ENCODE peak calls at places on chromosomes 4 and X, in seven cellular contexts. One of them, this sample, is unnamed. For H3K27me3, the result is how much of the 10 kb centered on the place peaks cover.

GRCh38 chr4:139876328-139876941 is 210.8 kb downstream of the MGST2 start:
- DNase-seq in fibroblast of lung: no peak
- DNase-seq in BJ: no peak
- DNase-seq in esophagus squamous epithelium: no peak
- DNase-seq in H7: no peak
- DNase-seq in WERI-Rb-1: no peak
- DNase-seq in adipocyte: no peak
- DNase-seq in this sample: no peak

GRCh38 chrX:125248931-125249330 is 70.7 kb upstream of the TEX13C start:
- DNase-seq in fibroblast of lung: no peak
- DNase-seq in BJ: no peak
- DNase-seq in esophagus squamous epithelium: no peak
- DNase-seq in H7: no peak
- DNase-seq in WERI-Rb-1: no peak
- DNase-seq in adipocyte: no peak
- DNase-seq in this sample: no peak

GRCh38 chr4:84063618-84064017 is 435.5 kb downstream of the NKX6-1 start:
- DNase-seq in fibroblast of lung: no peak
- DNase-seq in BJ: no peak
- DNase-seq in esophagus squamous epithelium: no peak
- DNase-seq in H7: no peak
- DNase-seq in WERI-Rb-1: peak
- DNase-seq in adipocyte: no peak
- DNase-seq in this sample: no peak

GRCh38 chrX:17078031-17078730 is 131.7 kb downstream of the REPS2 start:
- DNase-seq in fibroblast of lung: peak
- DNase-seq in BJ: peak
- DNase-seq in esophagus squamous epithelium: no peak
- DNase-seq in H7: no peak
- DNase-seq in WERI-Rb-1: no peak
- DNase-seq in adipocyte: peak
- DNase-seq in this sample: peak

GRCh38 chr4:6324999-6325790 is 55.5 kb downstream of the WFS1 start:
- DNase-seq in fibroblast of lung: peak
- DNase-seq in BJ: no peak
- DNase-seq in esophagus squamous epithelium: peak
- DNase-seq in H7: no peak
- DNase-seq in WERI-Rb-1: no peak
- DNase-seq in adipocyte: peak
- DNase-seq in this sample: peak

GRCh38 chrX:111506826-111507225 is 4.6 kb upstream of the SERTM2 start:
- DNase-seq in fibroblast of lung: peak
- DNase-seq in BJ: no peak
- DNase-seq in esophagus squamous epithelium: no peak
- DNase-seq in H7: no peak
- DNase-seq in WERI-Rb-1: no peak
- DNase-seq in adipocyte: no peak
- DNase-seq in this sample: no peak

GRCh38 chr4:107115185-107115847 is 79.2 kb upstream of the DKK2 start:
- DNase-seq in fibroblast of lung: peak
- DNase-seq in BJ: no peak
- DNase-seq in esophagus squamous epithelium: no peak
- DNase-seq in H7: no peak
- DNase-seq in WERI-Rb-1: no peak
- DNase-seq in adipocyte: peak
- DNase-seq in this sample: no peak

GRCh38 chrX:117977521-117977920 is 139.1 kb downstream of the KLHL13 start:
- DNase-seq in fibroblast of lung: no peak
- DNase-seq in BJ: no peak
- DNase-seq in esophagus squamous epithelium: no peak
- DNase-seq in H7: no peak
- DNase-seq in WERI-Rb-1: no peak
- DNase-seq in adipocyte: peak
- DNase-seq in this sample: no peak

GRCh38 chrX:39577976-39578962 is 519.5 kb downstream of the BCOR start:
- DNase-seq in fibroblast of lung: peak
- DNase-seq in BJ: no peak
- DNase-seq in esophagus squamous epithelium: no peak
- DNase-seq in H7: no peak
- DNase-seq in WERI-Rb-1: no peak
- DNase-seq in adipocyte: peak
- DNase-seq in this sample: peak

GRCh38 chr4:154491731-154492249 is at the start of gene DCHS2:
- DNase-seq in fibroblast of lung: no peak
- DNase-seq in BJ: no peak
- DNase-seq in esophagus squamous epithelium: no peak
- DNase-seq in H7: peak
- DNase-seq in WERI-Rb-1: peak
- DNase-seq in adipocyte: peak
- DNase-seq in this sample: peak

GRCh38 chr4:46844325-46844917 is 64.6 kb downstream of the COX7B2 start:
- DNase-seq in fibroblast of lung: peak
- DNase-seq in BJ: no peak
- DNase-seq in esophagus squamous epithelium: no peak
- DNase-seq in H7: peak
- DNase-seq in WERI-Rb-1: peak
- DNase-seq in adipocyte: peak
- DNase-seq in this sample: peak

GRCh38 chr4:10117424-10118354 is 1.1 kb upstream of the WDR1 start:
- DNase-seq in fibroblast of lung: peak
- DNase-seq in BJ: no peak
- DNase-seq in esophagus squamous epithelium: no peak
- DNase-seq in H7: peak
- DNase-seq in WERI-Rb-1: no peak
- DNase-seq in adipocyte: no peak
- DNase-seq in this sample: no peak

GRCh38 chrX:47218920-47219815 is 687 bp downstream of the CDK16 start:
- DNase-seq in fibroblast of lung: no peak
- DNase-seq in BJ: no peak
- DNase-seq in esophagus squamous epithelium: no peak
- DNase-seq in H7: peak
- DNase-seq in WERI-Rb-1: peak
- DNase-seq in adipocyte: peak
- DNase-seq in this sample: peak

GRCh38 chrX:71215335-71215912 is 7.6 kb upstream of the GJB1 start:
- DNase-seq in fibroblast of lung: no peak
- DNase-seq in BJ: no peak
- DNase-seq in esophagus squamous epithelium: no peak
- DNase-seq in H7: no peak
- DNase-seq in WERI-Rb-1: no peak
- DNase-seq in adipocyte: no peak
- DNase-seq in this sample: no peak

GRCh38 chrX:101071585-101071984 is 7.1 kb upstream of the TMEM35A start:
- DNase-seq in fibroblast of lung: no peak
- DNase-seq in BJ: no peak
- DNase-seq in esophagus squamous epithelium: no peak
- DNase-seq in H7: no peak
- DNase-seq in WERI-Rb-1: no peak
- DNase-seq in adipocyte: no peak
- DNase-seq in this sample: no peak

GRCh38 chr4:24266951-24267577 is 317.3 kb downstream of the DHX15 start:
- DNase-seq in fibroblast of lung: peak
- DNase-seq in BJ: peak
- DNase-seq in esophagus squamous epithelium: no peak
- DNase-seq in H7: no peak
- DNase-seq in WERI-Rb-1: no peak
- DNase-seq in adipocyte: no peak
- DNase-seq in this sample: no peak

GRCh38 chr4:150515135-150515534 is 66.8 kb upstream of the MAB21L2 start:
- DNase-seq in fibroblast of lung: no peak
- DNase-seq in BJ: no peak
- DNase-seq in esophagus squamous epithelium: no peak
- DNase-seq in H7: no peak
- DNase-seq in WERI-Rb-1: no peak
- DNase-seq in adipocyte: peak
- DNase-seq in this sample: no peak

GRCh38 chr4:99366491-99366890 is 13.9 kb upstream of the ADH1C start:
- DNase-seq in fibroblast of lung: no peak
- DNase-seq in BJ: no peak
- DNase-seq in esophagus squamous epithelium: no peak
- DNase-seq in H7: no peak
- DNase-seq in WERI-Rb-1: no peak
- DNase-seq in adipocyte: no peak
- DNase-seq in this sample: no peak

GRCh38 chr4:57410331-57411052 is 300.3 kb upstream of the IGFBP7 start:
- DNase-seq in fibroblast of lung: peak
- DNase-seq in BJ: no peak
- DNase-seq in esophagus squamous epithelium: no peak
- DNase-seq in H7: no peak
- DNase-seq in WERI-Rb-1: no peak
- DNase-seq in adipocyte: peak
- DNase-seq in this sample: no peak

GRCh38 chr4:1520145-1520661 is 114.0 kb upstream of the NKX1-1 start:
- DNase-seq in fibroblast of lung: no peak
- DNase-seq in BJ: no peak
- DNase-seq in esophagus squamous epithelium: no peak
- DNase-seq in H7: peak
- DNase-seq in WERI-Rb-1: no peak
- DNase-seq in adipocyte: no peak
- DNase-seq in this sample: peak
- H3K27me3 ChIP-seq in fibroblast of lung: under half
- H3K27me3 ChIP-seq in BJ: under half
- H3K27me3 ChIP-seq in esophagus squamous epithelium: half or more
- H3K27me3 ChIP-seq in H7: under half
- H3K27me3 ChIP-seq in WERI-Rb-1: under half
- H3K27me3 ChIP-seq in adipocyte: half or more
- H3K27me3 ChIP-seq in this sample: under half

DNA sequence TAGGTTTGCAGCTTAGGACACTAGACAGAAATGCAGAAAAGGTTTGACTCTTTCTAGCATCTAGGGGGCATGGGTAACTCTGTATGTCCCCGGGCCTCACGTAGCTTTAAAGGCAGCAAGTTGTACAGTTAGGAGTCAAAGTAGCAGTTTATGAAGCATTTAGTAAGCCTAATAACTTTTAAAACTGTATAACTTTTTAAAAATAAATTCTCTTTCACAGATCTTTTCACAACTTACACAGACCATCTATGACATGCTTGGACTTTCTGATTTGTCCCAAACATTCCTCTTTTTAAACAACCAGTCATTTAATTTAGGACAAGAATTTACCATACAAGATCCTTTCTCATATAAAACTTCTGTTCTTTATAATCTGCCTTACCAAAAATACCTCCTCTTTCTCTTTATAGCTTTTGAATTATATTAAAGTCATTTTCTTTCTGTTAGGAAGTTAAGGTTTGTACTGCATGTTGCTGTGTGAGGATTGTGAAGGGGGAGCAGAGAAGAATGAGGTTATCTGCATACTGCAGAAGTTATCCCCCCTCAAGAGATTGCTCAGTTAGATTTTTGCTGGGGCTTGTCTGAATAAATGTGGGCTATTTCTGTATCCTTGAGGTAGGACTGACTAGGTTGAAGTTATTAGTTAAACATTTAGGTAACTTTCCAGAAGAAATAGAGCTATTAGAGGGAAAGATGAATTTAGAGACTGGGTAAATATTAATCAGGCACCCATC is 94.3 kb downstream of the CPE start:
- DNase-seq in fibroblast of lung: no peak
- DNase-seq in BJ: no peak
- DNase-seq in esophagus squamous epithelium: no peak
- DNase-seq in H7: no peak
- DNase-seq in WERI-Rb-1: no peak
- DNase-seq in adipocyte: no peak
- DNase-seq in this sample: no peak
- H3K4me3 ChIP-seq in fibroblast of lung: no peak
- H3K4me3 ChIP-seq in BJ: no peak
- H3K4me3 ChIP-seq in esophagus squamous epithelium: no peak
- H3K4me3 ChIP-seq in H7: no peak
- H3K4me3 ChIP-seq in WERI-Rb-1: no peak
- H3K4me3 ChIP-seq in adipocyte: peak
- H3K4me3 ChIP-seq in this sample: no peak

GRCh38 chr4:80183196-80184052 is 13.9 kb upstream of the PRDM8 start:
- DNase-seq in fibroblast of lung: peak
- DNase-seq in BJ: no peak
- DNase-seq in esophagus squamous epithelium: no peak
- DNase-seq in H7: no peak
- DNase-seq in WERI-Rb-1: peak
- DNase-seq in adipocyte: no peak
- DNase-seq in this sample: peak

GRCh38 chr4:80179637-80180161 is 17.6 kb upstream of the PRDM8 start:
- DNase-seq in fibroblast of lung: no peak
- DNase-seq in BJ: no peak
- DNase-seq in esophagus squamous epithelium: no peak
- DNase-seq in H7: no peak
- DNase-seq in WERI-Rb-1: no peak
- DNase-seq in adipocyte: no peak
- DNase-seq in this sample: no peak

GRCh38 chr4:80182237-80182866 is 15.0 kb upstream of the PRDM8 start:
- DNase-seq in fibroblast of lung: no peak
- DNase-seq in BJ: no peak
- DNase-seq in esophagus squamous epithelium: no peak
- DNase-seq in H7: no peak
- DNase-seq in WERI-Rb-1: no peak
- DNase-seq in adipocyte: no peak
- DNase-seq in this sample: peak

GRCh38 chr4:80178964-80179363 is 18.3 kb upstream of the PRDM8 start:
- DNase-seq in fibroblast of lung: no peak
- DNase-seq in BJ: no peak
- DNase-seq in esophagus squamous epithelium: no peak
- DNase-seq in H7: no peak
- DNase-seq in WERI-Rb-1: no peak
- DNase-seq in adipocyte: no peak
- DNase-seq in this sample: no peak

GRCh38 chr4:80180743-80181142 is 16.6 kb upstream of the PRDM8 start:
- DNase-seq in fibroblast of lung: peak
- DNase-seq in BJ: no peak
- DNase-seq in esophagus squamous epithelium: no peak
- DNase-seq in H7: no peak
- DNase-seq in WERI-Rb-1: no peak
- DNase-seq in adipocyte: peak
- DNase-seq in this sample: no peak
- H3K27me3 ChIP-seq in fibroblast of lung: under half
- H3K27me3 ChIP-seq in BJ: under half
- H3K27me3 ChIP-seq in esophagus squamous epithelium: under half
- H3K27me3 ChIP-seq in H7: under half
- H3K27me3 ChIP-seq in WERI-Rb-1: under half
- H3K27me3 ChIP-seq in adipocyte: under half
- H3K27me3 ChIP-seq in this sample: under half

GRCh38 chr4:123940604-123941003 is 544.0 kb downstream of the SPRY1 start:
- DNase-seq in fibroblast of lung: no peak
- DNase-seq in BJ: no peak
- DNase-seq in esophagus squamous epithelium: no peak
- DNase-seq in H7: no peak
- DNase-seq in WERI-Rb-1: no peak
- DNase-seq in adipocyte: no peak
- DNase-seq in this sample: no peak

GRCh38 chr4:123943976-123944375 is 547.4 kb downstream of the SPRY1 start:
- DNase-seq in fibroblast of lung: no peak
- DNase-seq in BJ: no peak
- DNase-seq in esophagus squamous epithelium: no peak
- DNase-seq in H7: no peak
- DNase-seq in WERI-Rb-1: no peak
- DNase-seq in adipocyte: peak
- DNase-seq in this sample: no peak

GRCh38 chr4:123939621-123940020 is 543.0 kb downstream of the SPRY1 start:
- DNase-seq in fibroblast of lung: peak
- DNase-seq in BJ: peak
- DNase-seq in esophagus squamous epithelium: no peak
- DNase-seq in H7: no peak
- DNase-seq in WERI-Rb-1: no peak
- DNase-seq in adipocyte: peak
- DNase-seq in this sample: no peak

GRCh38 chr4:123941306-123941705 is 544.7 kb downstream of the SPRY1 start:
- DNase-seq in fibroblast of lung: peak
- DNase-seq in BJ: peak
- DNase-seq in esophagus squamous epithelium: no peak
- DNase-seq in H7: no peak
- DNase-seq in WERI-Rb-1: no peak
- DNase-seq in adipocyte: peak
- DNase-seq in this sample: no peak

GRCh38 chr4:123945301-123945700 is 548.7 kb downstream of the SPRY1 start:
- DNase-seq in fibroblast of lung: no peak
- DNase-seq in BJ: no peak
- DNase-seq in esophagus squamous epithelium: no peak
- DNase-seq in H7: no peak
- DNase-seq in WERI-Rb-1: peak
- DNase-seq in adipocyte: no peak
- DNase-seq in this sample: no peak
- H3K4me3 ChIP-seq in fibroblast of lung: no peak
- H3K4me3 ChIP-seq in BJ: no peak
- H3K4me3 ChIP-seq in esophagus squamous epithelium: no peak
- H3K4me3 ChIP-seq in H7: no peak
- H3K4me3 ChIP-seq in WERI-Rb-1: no peak
- H3K4me3 ChIP-seq in adipocyte: no peak
- H3K4me3 ChIP-seq in this sample: no peak

This sample was measured in MG63.